ENCODE peak calls at places on chromosomes 16 and 17, in four cellular contexts. V is MM.1S, X is adrenal gland, T is A549. R is an unnamed sample.

GRCh38 chr16:799948-800833 is at the start of gene GNG13:
- DNase-seq in X (no peak), V (no peak), T (no peak), R (no peak)

GRCh38 chr17:68759343-68760140 is 158.4 kb upstream of the FAM20A start:
- DNase-seq in X (peak), T (peak), V (peak), R (peak)

GRCh38 chr17:29642171-29642611 is 19.5 kb upstream of the CORO6 start:
- DNase-seq in V (no peak), X (no peak), T (no peak), R (no peak)

GRCh38 chr16:19850131-19850817 is 34.4 kb downstream of the GPRC5B start:
- DNase-seq in X (no peak), V (no peak), T (no peak), R (no peak)

GRCh38 chr17:39152134-39152884 is 872 bp upstream of the PLXDC1 start:
- DNase-seq in T (no peak), X (peak), V (no peak), R (no peak)

GRCh38 chr16:12062343-12063003 is 85.9 kb downstream of the SNX29 start:
- DNase-seq in V (no peak), T (no peak), X (peak), R (no peak)

GRCh38 chr16:17511340-17511739 is 40.6 kb upstream of the XYLT1 start:
- DNase-seq in X (no peak), V (no peak), T (no peak), R (no peak)

GRCh38 chr16:79912592-79913310 is 312.2 kb upstream of the MAF start:
- DNase-seq in V (no peak), T (no peak), X (no peak), R (no peak)

GRCh38 chr16:29811896-29812665 is at the start of gene PRRT2:
- DNase-seq in X (peak), V (peak), T (no peak), R (peak)

GRCh38 chr16:64718481-64718880 is 403.4 kb downstream of the CDH11 start:
- DNase-seq in X (no peak), T (no peak), V (no peak), R (no peak)

GRCh38 chr17:4161179-4161559 is 18.2 kb downstream of the CYB5D2 start:
- DNase-seq in X (peak), V (no peak), T (peak), R (no peak)

GRCh38 chr17:11326492-11326891 is 85.5 kb downstream of the SHISA6 start:
- DNase-seq in X (no peak), T (no peak), V (no peak), R (no peak)

GRCh38 chr17:10745231-10745630 is 15.4 kb upstream of the TMEM220 start:
- DNase-seq in X (no peak), T (no peak), V (no peak), R (no peak)

GRCh38 chr17:82257473-82257872 is 16.0 kb downstream of the CSNK1D start:
- DNase-seq in V (no peak), X (no peak), T (peak), R (no peak)

GRCh38 chr17:30345089-30345433 is 11.2 kb upstream of the TMIGD1 start:
- DNase-seq in T (no peak), V (no peak), X (no peak), R (no peak)

GRCh38 chr17:34252890-34253525 is 2.1 kb upstream of the CCL2 start:
- DNase-seq in X (no peak), V (no peak), T (no peak), R (no peak)

GRCh38 chr17:79651751-79652150 is 40.9 kb upstream of the RBFOX3 start:
- DNase-seq in V (no peak), T (no peak), X (peak), R (peak)

GRCh38 chr16:57284206-57284951 is at the start of gene PLLP:
- DNase-seq in V (no peak), T (peak), X (peak), R (peak)

GRCh38 chr17:77320046-77320445 is 179.3 kb downstream of the SEC14L1 start:
- DNase-seq in T (no peak), V (peak), X (peak), R (no peak)

GRCh38 chr16:75589301-75589700 is 23.1 kb downstream of the GABARAPL2 start:
- DNase-seq in X (no peak), V (no peak), T (no peak), R (no peak)

GRCh38 chr17:48611681-48612455 is 1.1 kb upstream of the HOXB7 start:
- DNase-seq in X (peak), V (no peak), T (peak), R (peak)

GRCh38 chr17:15946611-15947120 is 1.7 kb downstream of the ADORA2B start:
- DNase-seq in X (no peak), T (no peak), V (no peak), R (no peak)

GRCh38 chr17:16381496-16381820 is 567 bp downstream of the UBB start:
- DNase-seq in V (no peak), T (no peak), X (no peak), R (no peak)

GRCh38 chr17:61310611-61311010 is 89.0 kb upstream of the TBX2 start:
- DNase-seq in T (peak), X (no peak), V (no peak), R (no peak)

GRCh38 chr17:14803781-14804180 is 461.3 kb downstream of the PMP22 start:
- DNase-seq in T (no peak), V (no peak), X (no peak), R (no peak)

GRCh38 chr17:14808425-14808824 is 456.7 kb downstream of the PMP22 start:
- DNase-seq in X (no peak), V (no peak), T (no peak), R (no peak)

GRCh38 chr17:14805348-14805747 is 459.8 kb downstream of the PMP22 start:
- DNase-seq in T (peak), V (no peak), X (no peak), R (no peak)
- TF ChIP-seq CTCF in T (peak), V (no peak), X (no peak), R (no peak)

DNA sequence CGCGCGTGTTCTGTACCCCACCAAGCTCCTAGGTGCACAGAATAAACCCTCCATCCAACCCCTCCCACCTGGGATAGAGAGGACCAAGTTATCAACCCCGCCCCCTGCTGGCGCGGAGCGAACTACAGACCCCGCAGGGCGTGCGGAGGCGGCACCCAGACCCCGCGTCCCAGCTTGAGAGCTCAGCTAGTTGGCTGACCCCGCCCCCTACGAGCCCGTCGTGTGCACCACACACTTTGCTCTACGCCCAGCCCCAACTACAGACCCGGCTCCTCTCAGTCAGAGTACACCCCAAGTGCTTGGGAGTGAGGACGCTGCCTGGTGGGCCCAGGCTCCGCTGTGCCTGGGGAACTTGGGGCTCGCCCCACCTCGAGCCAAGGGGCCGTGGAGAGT is 1.5 kb downstream of the GRIN2A start:
- DNase-seq in X (peak), V (peak), T (peak), R (peak)
- TF ChIP-seq CTCF in X (no peak), V (peak), T (peak), R (peak)

DNA sequence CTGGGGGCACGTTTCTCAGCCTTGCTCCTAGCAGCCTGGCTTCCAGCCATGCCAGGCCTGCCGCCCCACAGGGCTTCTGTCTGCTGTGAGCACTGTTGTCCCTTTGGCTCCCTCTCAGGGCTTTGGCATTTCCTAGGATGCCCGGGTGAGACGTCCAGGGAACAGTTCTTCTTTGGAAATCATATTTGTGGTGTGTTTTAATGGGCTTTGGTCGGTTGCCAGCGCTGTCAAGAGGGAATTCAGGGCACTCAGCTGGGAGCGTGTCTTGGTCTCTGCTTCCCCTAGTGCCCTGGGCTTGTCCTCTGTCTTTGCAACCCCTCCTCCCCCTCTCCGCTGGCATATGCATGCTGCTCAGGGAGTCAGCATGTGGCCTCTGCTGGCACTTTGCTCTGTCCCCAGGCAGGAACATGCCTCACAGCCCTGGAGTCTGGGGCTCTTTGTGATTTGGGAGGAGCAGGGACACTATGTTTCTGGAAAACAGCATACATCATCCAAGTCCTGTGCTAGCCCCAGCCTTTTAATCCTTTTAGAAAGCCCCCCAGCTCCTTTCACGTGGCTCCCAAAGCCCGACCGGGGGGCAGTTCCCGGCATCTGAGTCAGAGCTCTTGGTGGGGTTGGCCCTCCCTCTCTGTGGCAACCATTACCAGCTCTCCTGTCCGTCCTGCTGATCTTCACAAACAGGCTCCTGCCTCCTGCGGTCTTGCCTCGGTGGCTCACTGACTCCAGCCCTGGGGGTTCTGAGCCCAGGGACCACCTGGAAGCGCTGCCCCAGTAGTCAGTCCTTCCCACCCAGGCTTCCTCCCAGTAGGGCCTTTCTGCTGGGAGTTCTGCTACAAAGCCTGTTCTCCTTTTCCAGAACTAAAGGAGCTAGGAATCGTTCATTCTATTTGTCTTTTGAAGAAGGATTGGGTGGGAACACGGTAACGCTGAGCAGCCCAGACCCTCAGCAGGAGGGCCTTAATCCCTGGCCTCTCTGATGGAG is 26.7 kb downstream of the SAP30BP start:
- DNase-seq in X (peak), V (no peak), T (peak), R (no peak)
- TF ChIP-seq CTCF in X (no peak), V (no peak), T (no peak), R (no peak)

GRCh38 chr17:41930009-41930832 is at the start of gene ODAD4:
- DNase-seq in V (peak), T (peak), X (peak), R (peak)
- TF ChIP-seq CTCF in V (peak), T (peak), X (peak), R (no peak)

GRCh38 chr17:73302189-73302588 is 9.6 kb downstream of the CDC42EP4 start:
- DNase-seq in V (no peak), T (no peak), X (no peak), R (no peak)

GRCh38 chr17:73305845-73306836 is 5.7 kb downstream of the CDC42EP4 start:
- DNase-seq in V (no peak), X (no peak), T (no peak), R (no peak)

GRCh38 chr17:73304438-73304837 is 7.4 kb downstream of the CDC42EP4 start:
- DNase-seq in V (no peak), X (no peak), T (no peak), R (no peak)

GRCh38 chr17:73307130-73307529 is 4.7 kb downstream of the CDC42EP4 start:
- DNase-seq in V (no peak), X (peak), T (no peak), R (no peak)

DNA sequence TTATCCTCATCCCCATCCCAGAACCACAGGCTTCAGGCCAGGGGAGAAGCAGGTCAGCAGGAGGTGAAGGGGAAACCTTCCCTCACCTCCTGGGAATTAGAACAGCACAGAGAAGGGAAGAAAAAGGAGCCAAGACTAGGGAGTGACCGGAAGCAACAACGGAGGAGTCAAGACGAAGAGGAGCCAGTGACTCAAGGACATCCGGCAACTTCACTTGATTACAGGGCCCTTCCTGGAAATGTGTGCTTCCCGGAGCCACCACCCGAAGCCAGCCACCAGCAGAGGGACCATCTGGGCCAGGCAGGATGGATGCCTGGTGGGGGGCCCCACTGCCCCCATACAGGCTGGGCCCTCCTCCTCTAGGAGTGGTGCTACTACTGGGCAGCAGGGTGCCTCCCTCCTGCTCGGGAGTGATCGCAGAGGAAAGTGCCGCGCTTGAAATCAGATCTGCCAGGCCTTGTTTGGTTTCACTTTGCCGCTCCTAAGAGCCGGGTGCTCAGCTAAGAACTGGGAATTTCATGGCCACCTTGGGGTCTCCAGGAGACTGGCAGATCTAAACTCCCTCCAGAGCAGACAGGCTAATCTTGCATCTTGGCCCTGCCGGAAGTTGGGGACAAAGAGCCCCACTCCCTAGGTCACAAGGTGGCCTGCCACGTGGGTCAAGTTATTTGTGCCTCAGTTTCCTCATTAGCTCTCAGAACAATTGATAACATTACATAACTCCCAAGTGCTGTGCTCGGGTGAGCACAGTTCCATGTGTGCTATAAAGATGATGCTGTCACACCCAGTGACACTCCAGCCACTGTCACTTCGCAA is 6.6 kb downstream of the CDC42EP4 start:
- DNase-seq in X (peak), V (no peak), T (peak), R (no peak)
- TF ChIP-seq CTCF in X (peak), V (no peak), T (peak), R (no peak)

DNA sequence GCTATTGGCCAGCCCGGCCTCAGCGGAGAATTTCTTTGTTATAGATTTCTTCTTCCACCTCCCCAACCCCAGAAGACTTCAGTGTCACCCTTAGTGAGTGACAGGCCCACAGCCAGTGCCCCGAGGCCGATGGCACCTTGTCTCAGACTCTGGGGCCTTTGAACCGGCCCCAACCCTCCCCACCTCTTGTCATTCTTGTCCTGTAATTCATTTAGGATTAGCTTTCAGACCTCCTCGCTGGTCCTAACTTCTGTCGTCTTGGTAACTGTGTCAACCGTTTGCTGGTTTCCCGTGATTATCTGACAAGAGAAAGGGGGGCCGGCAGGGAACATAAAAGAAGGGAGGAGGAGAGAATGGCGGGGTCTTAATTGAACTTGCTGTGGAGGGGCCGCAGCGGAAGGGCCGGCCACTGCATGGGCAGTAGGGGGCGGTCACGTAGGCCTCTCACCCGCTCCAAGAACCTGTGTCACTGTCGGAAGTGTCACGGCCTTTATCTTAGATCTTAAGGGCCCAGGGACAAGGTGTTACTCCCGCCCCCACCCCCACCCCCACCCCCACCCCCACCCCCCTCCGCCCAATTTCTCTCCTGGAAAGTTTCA is 46.5 kb upstream of the GSE1 start:
- DNase-seq in V (no peak), X (no peak), T (no peak), R (no peak)
- TF ChIP-seq CTCF in V (no peak), X (no peak), T (no peak), R (no peak)

GRCh38 chr16:22813946-22814325 is at the start of gene HS3ST2:
- DNase-seq in T (no peak), V (no peak), X (peak), R (peak)
- TF ChIP-seq CTCF in T (no peak), V (no peak), X (no peak), R (no peak)